ENCODE peak calls at places on chromosomes 16 and 17, in four cellular contexts. One of them, this sample, is unnamed.

GRCh38 chr17:66677201-66677981 is 157.5 kb upstream of the CACNG5 start:
- DNase-seq in GM12878: no peak
- DNase-seq in K562: no peak
- DNase-seq in HepG2: no peak
- DNase-seq in this sample: no peak

GRCh38 chr17:79219208-79219935 is 144.7 kb downstream of the ENGASE start:
- DNase-seq in GM12878: no peak
- DNase-seq in K562: no peak
- DNase-seq in HepG2: no peak
- DNase-seq in this sample: no peak

GRCh38 chr16:90001761-90002503 is 17.3 kb downstream of the DBNDD1 start:
- DNase-seq in GM12878: no peak
- DNase-seq in K562: no peak
- DNase-seq in HepG2: no peak
- DNase-seq in this sample: no peak

GRCh38 chr17:8572767-8573166 is 57.8 kb downstream of the MYH10 start:
- DNase-seq in GM12878: no peak
- DNase-seq in K562: no peak
- DNase-seq in HepG2: no peak
- DNase-seq in this sample: no peak

GRCh38 chr17:13931111-13931526 is 138.2 kb upstream of the COX10 start:
- DNase-seq in GM12878: no peak
- DNase-seq in K562: no peak
- DNase-seq in HepG2: no peak
- DNase-seq in this sample: no peak

GRCh38 chr17:17860761-17861107 is 23.9 kb upstream of the SREBF1 start:
- DNase-seq in GM12878: no peak
- DNase-seq in K562: no peak
- DNase-seq in HepG2: no peak
- DNase-seq in this sample: no peak

GRCh38 chr16:49052846-49053245 is 228.8 kb downstream of the CBLN1 start:
- DNase-seq in GM12878: no peak
- DNase-seq in K562: no peak
- DNase-seq in HepG2: no peak
- DNase-seq in this sample: no peak

GRCh38 chr16:65312071-65312470 is 190.2 kb upstream of the CDH11 start:
- DNase-seq in GM12878: no peak
- DNase-seq in K562: no peak
- DNase-seq in HepG2: no peak
- DNase-seq in this sample: no peak

GRCh38 chr17:14198013-14198412 is 38.6 kb downstream of the CDRT15 start:
- DNase-seq in GM12878: no peak
- DNase-seq in K562: no peak
- DNase-seq in HepG2: no peak
- DNase-seq in this sample: no peak

DNA sequence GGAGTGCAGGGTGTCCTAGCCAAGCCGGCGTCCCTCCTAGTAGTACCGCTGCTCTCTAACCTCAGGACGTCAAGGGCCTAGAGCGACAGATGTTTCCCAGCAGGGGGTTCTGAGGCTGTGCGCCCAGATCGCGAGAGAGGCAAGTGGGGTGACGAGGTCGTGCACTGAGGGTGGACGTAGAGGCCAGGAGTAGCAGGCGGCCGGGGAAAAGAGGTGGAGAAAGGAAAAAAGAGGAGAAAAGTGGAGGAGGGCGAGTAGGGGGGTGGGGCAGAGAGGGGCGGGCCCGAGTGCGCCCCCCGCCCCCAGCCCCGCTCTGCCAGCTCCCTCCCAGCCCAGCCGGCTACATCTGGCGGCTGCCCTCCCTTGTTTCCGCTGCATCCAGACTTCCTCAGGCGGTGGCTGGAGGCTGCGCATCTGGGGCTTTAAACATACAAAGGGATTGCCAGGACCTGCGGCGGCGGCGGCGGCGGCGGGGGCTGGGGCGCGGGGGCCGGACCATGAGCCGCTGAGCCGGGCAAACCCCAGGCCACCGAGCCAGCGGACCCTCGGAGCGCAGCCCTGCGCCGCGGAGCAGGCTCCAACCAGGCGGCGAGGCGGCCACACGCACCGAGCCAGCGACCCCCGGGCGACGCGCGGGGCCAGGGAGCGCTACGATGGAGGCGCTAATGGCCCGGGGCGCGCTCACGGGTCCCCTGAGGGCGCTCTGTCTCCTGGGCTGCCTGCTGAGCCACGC is at the start of gene MMP2:
- DNase-seq in GM12878: no peak
- DNase-seq in K562: no peak
- DNase-seq in HepG2: no peak
- DNase-seq in this sample: peak; percentile 80
- TF ChIP-seq USF2 in GM12878: no peak
- TF ChIP-seq USF2 in K562: no peak
- TF ChIP-seq USF2 in HepG2: no peak
- TF ChIP-seq USF2 in this sample: no peak

GRCh38 chr17:62664336-62665120 is 37.1 kb downstream of the MRC2 start:
- DNase-seq in GM12878: no peak
- DNase-seq in K562: no peak
- DNase-seq in HepG2: no peak
- DNase-seq in this sample: no peak

GRCh38 chr17:62663304-62663703 is 35.8 kb downstream of the MRC2 start:
- DNase-seq in GM12878: no peak
- DNase-seq in K562: no peak
- DNase-seq in HepG2: no peak
- DNase-seq in this sample: no peak

GRCh38 chr17:62666061-62666800 is 38.8 kb downstream of the MRC2 start:
- DNase-seq in GM12878: no peak
- DNase-seq in K562: no peak
- DNase-seq in HepG2: no peak
- DNase-seq in this sample: no peak

GRCh38 chr17:62666801-62667591 is 39.5 kb downstream of the MRC2 start:
- DNase-seq in GM12878: no peak
- DNase-seq in K562: no peak
- DNase-seq in HepG2: no peak
- DNase-seq in this sample: peak; percentile 8

DNA sequence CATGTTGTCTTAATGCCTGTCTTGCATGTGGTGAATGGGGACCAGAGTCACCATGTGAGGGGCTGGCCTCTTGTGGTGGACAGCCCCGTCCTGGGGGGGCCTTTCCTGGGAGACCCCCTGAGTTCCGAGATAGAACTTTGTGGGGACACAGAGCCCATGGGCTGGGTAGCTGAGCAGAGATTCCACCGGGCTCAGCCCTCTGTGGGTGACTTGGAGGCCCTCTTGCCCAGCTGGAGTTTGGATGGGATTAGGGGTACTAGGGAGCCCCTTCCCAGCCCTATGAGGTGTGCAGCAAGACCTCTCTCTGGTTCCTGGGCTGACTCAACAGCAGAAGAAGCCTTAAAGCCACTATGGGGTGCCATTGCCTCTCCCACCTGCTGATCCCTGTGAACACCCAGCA is 38.1 kb downstream of the MRC2 start:
- DNase-seq in GM12878: no peak
- DNase-seq in K562: no peak
- DNase-seq in HepG2: no peak
- DNase-seq in this sample: no peak
- TF ChIP-seq CREM in GM12878: no peak
- TF ChIP-seq CREM in K562: no peak
- TF ChIP-seq CREM in HepG2: no peak
- TF ChIP-seq CREM in this sample: no peak

GRCh38 chr17:27321372-27321771 is 27.5 kb downstream of the WSB1 start:
- DNase-seq in GM12878: no peak
- DNase-seq in K562: no peak
- DNase-seq in HepG2: no peak
- DNase-seq in this sample: no peak

GRCh38 chr17:27318228-27318627 is 24.3 kb downstream of the WSB1 start:
- DNase-seq in GM12878: no peak
- DNase-seq in K562: no peak
- DNase-seq in HepG2: no peak
- DNase-seq in this sample: no peak

GRCh38 chr17:27318633-27319032 is 24.7 kb downstream of the WSB1 start:
- DNase-seq in GM12878: no peak
- DNase-seq in K562: no peak
- DNase-seq in HepG2: no peak
- DNase-seq in this sample: no peak

GRCh38 chr17:27320222-27320560 is 26.3 kb downstream of the WSB1 start:
- DNase-seq in GM12878: no peak
- DNase-seq in K562: no peak
- DNase-seq in HepG2: no peak
- DNase-seq in this sample: no peak

DNA sequence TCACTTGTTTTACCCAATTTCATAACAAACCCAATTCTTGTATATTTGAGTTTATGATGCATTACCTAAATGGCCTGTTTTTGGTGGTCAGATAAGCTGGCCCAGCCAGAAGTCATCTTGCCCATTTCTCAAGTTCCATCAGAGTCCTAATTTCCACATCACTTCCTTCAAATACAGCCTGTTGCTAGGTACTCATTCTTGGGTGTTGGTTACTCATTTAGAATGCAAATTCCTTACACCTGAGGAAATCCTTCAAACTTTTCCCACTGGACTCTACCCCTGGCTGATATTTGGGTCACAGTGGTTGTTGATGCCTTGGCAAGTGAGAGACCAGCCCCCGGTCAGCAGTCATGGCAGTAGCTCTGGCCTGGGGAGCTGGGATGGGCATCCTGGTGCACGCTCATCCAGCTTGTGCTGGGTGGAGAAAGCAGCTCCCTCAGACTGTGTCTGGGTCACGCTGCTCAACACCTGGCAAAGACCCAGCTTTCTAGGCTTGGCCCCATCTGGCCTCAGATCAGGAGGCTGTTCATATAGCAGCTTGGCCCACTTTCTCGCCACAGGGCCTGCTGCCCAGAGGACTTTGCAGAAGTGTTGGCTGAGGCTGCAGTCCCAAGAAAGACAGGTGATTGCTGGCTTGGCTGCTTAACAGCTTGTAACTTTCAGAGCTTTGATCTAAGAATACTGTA is 25.8 kb downstream of the WSB1 start:
- DNase-seq in GM12878: no peak
- DNase-seq in K562: no peak
- DNase-seq in HepG2: no peak
- DNase-seq in this sample: no peak
- TF ChIP-seq MAX in GM12878: no peak
- TF ChIP-seq MAX in K562: no peak
- TF ChIP-seq MAX in HepG2: no peak
- TF ChIP-seq MAX in this sample: no peak

DNA sequence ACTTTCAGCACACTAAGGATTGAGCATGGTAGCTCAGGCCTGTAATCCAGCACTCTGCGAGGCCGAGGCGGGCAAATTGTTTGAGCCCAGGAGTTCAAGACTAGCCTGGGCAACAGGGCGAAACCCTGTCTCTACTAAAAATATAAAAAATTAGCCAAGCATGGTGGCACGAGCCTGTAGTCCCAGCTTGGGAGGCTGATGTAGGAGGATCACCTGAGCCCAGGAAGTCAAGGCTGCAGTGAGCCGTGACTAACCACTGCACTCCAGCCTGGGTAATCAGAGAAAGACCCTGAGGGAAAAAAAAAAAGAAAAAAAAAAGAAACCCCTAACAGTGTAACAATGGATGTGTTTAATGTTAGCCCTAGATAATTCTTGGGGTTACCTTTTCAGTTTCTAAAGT is 24.0 kb downstream of the PARN start:
- DNase-seq in GM12878: peak; percentile 55
- DNase-seq in K562: no peak
- DNase-seq in HepG2: no peak
- DNase-seq in this sample: no peak
- TF ChIP-seq USF2 in GM12878: no peak
- TF ChIP-seq USF2 in K562: no peak
- TF ChIP-seq USF2 in HepG2: no peak
- TF ChIP-seq USF2 in this sample: no peak

DNA sequence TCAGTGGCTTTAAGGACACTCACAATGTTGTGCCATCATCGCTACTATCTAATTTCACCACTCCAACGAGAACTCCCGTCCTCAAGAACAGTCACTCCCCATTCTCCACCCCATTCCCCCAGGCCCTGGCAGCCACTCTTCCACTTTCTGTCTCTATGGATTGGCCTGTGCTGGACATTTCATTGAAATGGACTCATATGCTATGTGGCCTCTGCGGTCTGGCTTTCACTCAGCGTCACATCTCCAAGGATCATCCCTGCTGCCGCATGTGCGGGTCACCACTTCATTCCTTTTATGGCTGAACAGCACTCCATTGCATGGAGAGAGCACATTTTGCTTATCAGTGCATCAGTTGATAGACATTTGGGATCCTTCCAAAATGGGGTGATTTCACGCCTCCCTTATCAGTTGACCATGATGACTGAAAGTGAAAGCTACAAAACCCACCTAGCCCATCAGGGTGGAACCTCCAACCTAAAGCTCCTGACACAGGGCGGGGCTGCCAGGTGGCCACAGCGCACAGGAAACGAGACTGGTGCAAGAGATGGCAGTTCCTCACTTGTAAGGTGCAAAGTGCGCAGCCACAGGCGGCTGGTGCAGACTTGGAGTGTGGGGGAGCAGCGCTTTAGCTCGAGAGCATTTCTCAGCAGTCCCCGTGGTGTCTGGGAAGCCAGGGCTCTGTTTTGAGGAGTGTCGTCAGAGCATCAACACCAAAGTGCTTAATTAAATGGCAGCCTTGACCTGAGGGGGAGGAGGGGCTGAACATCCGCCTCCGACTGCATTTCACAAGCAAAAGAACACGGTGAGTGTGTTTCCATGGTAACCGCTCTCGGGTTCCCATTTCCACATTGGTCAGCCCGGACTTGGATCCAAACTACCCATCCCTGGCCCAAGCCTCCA is 23.8 kb downstream of the COTL1 start:
- DNase-seq in GM12878: peak; percentile 99
- DNase-seq in K562: no peak
- DNase-seq in HepG2: peak; percentile 36
- DNase-seq in this sample: no peak
- TF ChIP-seq CREM in GM12878: peak; percentile 81
- TF ChIP-seq CREM in K562: peak; percentile 23
- TF ChIP-seq CREM in HepG2: no peak
- TF ChIP-seq CREM in this sample: no peak

GRCh38 chr17:57311281-57312216 is 55.2 kb downstream of the MSI2 start:
- DNase-seq in GM12878: no peak
- DNase-seq in K562: no peak
- DNase-seq in HepG2: no peak
- DNase-seq in this sample: no peak
- TF ChIP-seq MAX in GM12878: no peak
- TF ChIP-seq MAX in K562: no peak
- TF ChIP-seq MAX in HepG2: no peak
- TF ChIP-seq MAX in this sample: no peak

DNA sequence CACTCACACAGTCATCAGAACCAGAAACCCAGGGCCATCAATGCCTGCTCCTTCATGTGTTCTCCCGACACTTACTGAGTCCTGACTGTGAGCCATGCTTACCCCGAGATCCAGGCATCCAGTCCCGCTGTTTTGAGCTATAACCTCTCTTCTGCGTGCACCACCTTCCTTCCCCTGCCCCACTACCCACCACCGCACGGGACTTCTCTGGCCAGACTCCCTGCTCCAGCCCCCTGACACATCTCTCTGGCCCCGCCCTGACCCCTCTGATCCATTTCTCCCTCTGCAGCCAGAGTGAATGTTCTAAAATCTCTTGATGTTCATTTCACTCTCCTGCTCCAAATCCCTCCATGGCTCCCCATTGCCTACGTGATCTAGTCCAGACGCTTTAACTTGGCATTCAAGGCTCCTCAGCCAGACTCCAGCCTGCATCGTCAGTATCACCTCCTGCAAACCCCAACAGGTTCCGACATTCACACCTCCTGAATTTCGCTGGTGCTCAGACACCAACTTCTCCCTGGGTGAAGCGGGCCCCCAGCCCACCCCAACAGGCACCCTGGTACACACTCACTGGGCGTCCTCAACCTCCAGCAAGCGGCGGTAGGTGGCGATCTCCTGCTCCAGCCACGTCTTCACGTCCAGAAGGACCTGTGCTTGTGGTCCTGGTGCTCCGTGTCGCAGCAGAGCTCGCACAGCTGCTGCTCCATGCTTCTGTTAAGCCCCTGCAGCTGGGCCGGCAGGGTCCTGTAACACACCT is 3.1 kb upstream of the KRT17 start:
- DNase-seq in GM12878: no peak
- DNase-seq in K562: no peak
- DNase-seq in HepG2: no peak
- DNase-seq in this sample: no peak
- TF ChIP-seq USF2 in GM12878: no peak
- TF ChIP-seq USF2 in K562: no peak
- TF ChIP-seq USF2 in HepG2: no peak
- TF ChIP-seq USF2 in this sample: no peak

This sample was measured in WTC11.